ENCODE peak calls at places on chromosomes 11 and 22, in seven cellular contexts. Q is PC-3, R is tibial artery, T is mammary epithelial cell, Y is thoracic aorta, D is AG04449, F is AG09309. C is an unnamed sample.

GRCh38 chr11:87445002-87445401 is 407.3 kb downstream of the TMEM135 start:
- DNase-seq in Q (peak), R (no peak), T (no peak), Y (no peak), D (no peak), F (no peak), C (no peak)

GRCh38 chr11:60378359-60378758 is at the start of gene MS4A7:
- DNase-seq in Q (peak), R (peak), T (no peak), Y (no peak), D (no peak), F (no peak), C (no peak)

GRCh38 chr22:49090853-49091135 is 736.9 kb downstream of the BRD1 start:
- DNase-seq in Q (no peak), R (peak), T (no peak), Y (no peak), D (no peak), F (no peak), C (no peak)

GRCh38 chr11:75271730-75272129 is 31.2 kb downstream of the TPBGL start:
- DNase-seq in Q (no peak), R (peak), T (no peak), Y (no peak), D (no peak), F (no peak), C (no peak)

GRCh38 chr11:134049303-134049702 is 19.6 kb upstream of the JAM3 start:
- DNase-seq in Q (no peak), R (no peak), T (no peak), Y (no peak), D (no peak), F (no peak), C (no peak)

GRCh38 chr11:130103296-130103814 is 33.7 kb downstream of the APLP2 start:
- DNase-seq in Q (peak), R (no peak), T (peak), Y (no peak), D (peak), F (peak), C (no peak)

GRCh38 chr11:44823920-44824704 is 97.3 kb downstream of the TSPAN18 start:
- DNase-seq in Q (no peak), R (no peak), T (no peak), Y (no peak), D (no peak), F (no peak), C (no peak)

GRCh38 chr11:27309064-27309463 is 54.0 kb downstream of the CCDC34 start:
- DNase-seq in Q (no peak), R (no peak), T (peak), Y (no peak), D (peak), F (no peak), C (no peak)

GRCh38 chr22:37784829-37785495 is 22.8 kb upstream of the GCAT start:
- DNase-seq in Q (peak), R (no peak), T (peak), Y (no peak), D (no peak), F (no peak), C (no peak)

GRCh38 chr11:20511982-20512381 is 87.4 kb upstream of the SLC6A5 start:
- DNase-seq in Q (no peak), R (no peak), T (no peak), Y (no peak), D (no peak), F (no peak), C (no peak)

GRCh38 chr22:19966908-19967750 is 25.5 kb upstream of the TXNRD2 start:
- DNase-seq in Q (no peak), R (no peak), T (no peak), Y (no peak), D (no peak), F (no peak), C (no peak)
- TF ChIP-seq CTCF in Q (no peak), R (no peak), T (no peak), Y (no peak), D (no peak), F (no peak), C (no peak)

DNA sequence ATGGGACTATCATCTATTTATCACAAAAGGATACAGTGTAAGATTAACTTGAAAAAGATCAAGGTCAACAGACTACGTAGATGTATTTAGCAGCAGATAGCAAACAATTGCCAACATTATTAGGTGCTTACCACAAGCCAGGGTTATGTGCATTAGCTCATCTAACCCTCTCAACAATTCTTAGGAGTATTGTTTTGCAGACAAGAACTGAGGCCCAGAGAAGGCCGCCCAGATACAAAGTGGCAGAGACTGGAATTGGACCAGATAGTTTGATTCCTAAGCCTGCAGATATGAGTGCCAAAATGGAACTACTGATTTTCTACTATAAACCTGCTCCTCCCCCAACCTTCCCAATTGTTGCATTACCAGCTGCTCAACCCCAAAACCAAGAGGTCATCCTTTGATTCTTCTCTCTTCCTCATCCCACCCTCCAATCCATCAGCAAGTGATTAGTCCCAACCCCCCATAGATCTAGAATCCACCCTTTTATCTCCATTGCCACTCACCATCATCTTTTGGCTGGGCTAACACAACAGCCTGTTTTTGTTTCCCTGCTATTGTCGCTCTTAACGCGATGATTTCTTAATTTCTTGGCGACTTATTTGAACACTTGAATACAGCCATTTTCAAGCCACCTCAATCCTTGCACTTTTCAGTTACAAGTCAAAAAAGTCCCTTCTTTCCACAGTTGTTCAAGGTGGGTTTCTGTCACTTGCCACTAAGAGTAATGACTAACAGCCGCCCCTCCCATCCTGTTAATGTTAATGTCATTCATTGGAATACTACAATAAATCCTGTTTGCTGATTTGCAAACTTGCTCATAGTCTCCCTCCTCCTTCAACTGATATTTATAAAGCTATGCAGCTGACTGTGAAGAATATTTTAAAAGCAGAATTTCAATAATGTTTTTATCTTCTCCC is 2.7 kb downstream of the TMEM123 start:
- DNase-seq in Q (no peak), R (no peak), T (no peak), Y (no peak), D (no peak), F (no peak), C (no peak)
- H3K4me3 ChIP-seq in Q (peak), R (no peak), T (no peak), Y (no peak), D (no peak), F (no peak), C (no peak)

GRCh38 chr22:19723165-19723989 is at the start of gene GP1BB:
- DNase-seq in Q (peak), R (no peak), T (no peak), Y (no peak), D (no peak), F (no peak), C (no peak)
- TF ChIP-seq CTCF in Q (no peak), R (no peak), T (no peak), Y (no peak), D (no peak), F (no peak), C (no peak)

DNA sequence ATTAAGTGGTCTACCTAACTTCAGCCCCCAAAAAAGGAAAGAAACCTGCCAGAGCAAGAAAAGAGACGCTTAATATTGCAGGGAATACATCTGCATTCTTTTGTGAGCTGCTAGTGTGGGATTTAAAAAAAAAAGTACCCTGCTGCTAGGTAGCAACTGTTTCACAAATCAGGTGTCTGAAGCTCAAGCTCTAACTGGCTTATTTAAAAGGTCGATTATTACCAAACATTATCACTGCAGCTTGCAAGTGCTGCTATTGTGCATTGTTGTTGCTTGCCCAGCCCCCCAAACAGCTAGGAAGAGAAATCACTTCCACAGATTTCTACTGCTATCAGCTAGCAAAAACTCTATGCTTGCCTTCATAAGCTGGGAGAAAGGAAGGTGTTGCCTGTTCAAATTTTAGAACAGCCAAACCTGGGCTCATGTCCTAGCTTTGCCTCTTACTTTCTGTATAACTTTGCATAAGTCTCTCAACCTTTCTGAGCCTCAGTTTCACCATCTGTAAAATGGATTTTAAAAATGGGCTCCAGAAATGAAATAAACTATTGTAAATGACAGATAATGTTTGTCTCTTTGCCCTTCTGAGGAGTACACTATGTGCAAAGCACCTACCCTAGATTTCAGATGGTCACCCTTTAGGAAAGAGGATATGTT is 68.9 kb downstream of the FAM168A start:
- DNase-seq in Q (no peak), R (no peak), T (no peak), Y (no peak), D (no peak), F (no peak), C (no peak)
- H3K4me3 ChIP-seq in Q (no peak), R (peak), T (peak), Y (peak), D (no peak), F (no peak), C (peak)